ENCODE peak calls at places on chromosomes 16 and 17, in four cellular contexts. F is GM12878, E is K562, X is SK-N-SH. K is an unnamed sample.

GRCh38 chr17:38660097-38661026 is 14.4 kb downstream of the EPOP start:
- DNase-seq in F (no peak), E (no peak), X (no peak), K (no peak)

GRCh38 chr17:65634533-65634932 is 73.1 kb upstream of the AXIN2 start:
- DNase-seq in X (no peak), F (no peak), E (no peak), K (no peak)

GRCh38 chr16:31092330-31092729 is 2.3 kb downstream of the VKORC1 start:
- DNase-seq in X (no peak), E (no peak), F (no peak), K (no peak)

GRCh38 chr17:35051579-35052239 is 11.8 kb downstream of the RFFL start:
- DNase-seq in E (no peak), F (no peak), X (no peak), K (no peak)

GRCh38 chr17:7237761-7238417 is 1.4 kb downstream of the PHF23 start:
- DNase-seq in F (no peak), X (peak; percentile 83), E (peak; percentile 89), K (no peak)

GRCh38 chr16:66728117-66728787 is 23.2 kb downstream of the DYNC1LI2 start:
- DNase-seq in E (peak; percentile 50), X (peak; percentile 59), F (no peak), K (peak; percentile 28)

GRCh38 chr16:19396555-19397011 is 21.1 kb upstream of the TMC5 start:
- DNase-seq in F (no peak), X (no peak), E (no peak), K (no peak)

GRCh38 chr17:82438401-82439193 is 12.0 kb downstream of the CYBC1 start:
- DNase-seq in F (no peak), X (no peak), E (no peak), K (no peak)

GRCh38 chr17:75428775-75429469 is 23.4 kb upstream of the GRB2 start:
- DNase-seq in X (no peak), E (no peak), F (no peak), K (no peak)

GRCh38 chr16:10253344-10253855 is 71.2 kb upstream of the GRIN2A start:
- DNase-seq in E (no peak), X (no peak), F (no peak), K (no peak)

GRCh38 chr17:64599187-64599676 is 62.9 kb downstream of the SMURF2 start:
- DNase-seq in E (peak; percentile 88), X (no peak), F (no peak), K (no peak)

GRCh38 chr16:3598236-3598635 is 13.2 kb downstream of the SLX4 start:
- DNase-seq in F (no peak), X (no peak), E (no peak), K (no peak)

GRCh38 chr17:81239714-81240555 is 817 bp downstream of the NDUFAF8 start:
- DNase-seq in E (no peak), X (peak; percentile 67), F (no peak), K (no peak)

GRCh38 chr16:68296693-68297092 is 14.1 kb downstream of the SLC7A6OS start:
- DNase-seq in X (no peak), E (no peak), F (no peak), K (no peak)

GRCh38 chr17:8318536-8318935 is 8.5 kb downstream of the ARHGEF15 start:
- DNase-seq in X (no peak), F (no peak), E (no peak), K (no peak)

GRCh38 chr17:51029568-51030463 is 90.9 kb downstream of the SPAG9 start:
- DNase-seq in F (no peak), E (no peak), X (no peak), K (no peak)

GRCh38 chr17:17757944-17758343 is 76.7 kb downstream of the RAI1 start:
- DNase-seq in F (no peak), E (no peak), X (no peak), K (no peak)

GRCh38 chr17:17757391-17757791 is 76.1 kb downstream of the RAI1 start:
- DNase-seq in E (no peak), X (no peak), F (no peak), K (no peak)

GRCh38 chr17:17760872-17761550 is 75.8 kb downstream of the SREBF1 start:
- DNase-seq in E (no peak), X (no peak), F (no peak), K (no peak)

GRCh38 chr17:17759164-17759563 is 77.6 kb downstream of the SREBF1 start:
- DNase-seq in E (no peak), X (no peak), F (no peak), K (no peak)

DNA sequence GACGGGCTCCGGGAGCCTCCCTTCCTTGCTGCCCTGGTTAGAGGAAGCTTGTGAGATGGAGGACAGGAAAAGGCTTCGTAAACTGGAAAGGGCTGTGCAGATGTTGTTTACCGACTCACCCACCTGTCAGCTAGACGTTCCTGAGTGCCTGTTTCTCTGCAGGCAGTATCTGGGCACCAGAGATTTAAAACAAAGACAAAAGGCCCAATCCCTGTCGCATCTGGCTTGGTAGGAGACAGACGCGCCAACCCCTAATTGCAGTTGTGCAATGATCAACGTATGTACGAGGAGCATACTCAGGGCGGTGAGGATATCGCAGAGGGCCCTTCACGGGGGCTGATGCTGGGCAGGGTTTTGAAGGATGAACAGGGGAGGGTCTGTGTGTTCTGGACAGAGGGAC is 77.2 kb downstream of the RAI1 start:
- DNase-seq in X (no peak), F (no peak), E (no peak), K (no peak)
- TF ChIP-seq RAD21 in X (no peak), F (no peak), E (no peak), K (no peak)

DNA sequence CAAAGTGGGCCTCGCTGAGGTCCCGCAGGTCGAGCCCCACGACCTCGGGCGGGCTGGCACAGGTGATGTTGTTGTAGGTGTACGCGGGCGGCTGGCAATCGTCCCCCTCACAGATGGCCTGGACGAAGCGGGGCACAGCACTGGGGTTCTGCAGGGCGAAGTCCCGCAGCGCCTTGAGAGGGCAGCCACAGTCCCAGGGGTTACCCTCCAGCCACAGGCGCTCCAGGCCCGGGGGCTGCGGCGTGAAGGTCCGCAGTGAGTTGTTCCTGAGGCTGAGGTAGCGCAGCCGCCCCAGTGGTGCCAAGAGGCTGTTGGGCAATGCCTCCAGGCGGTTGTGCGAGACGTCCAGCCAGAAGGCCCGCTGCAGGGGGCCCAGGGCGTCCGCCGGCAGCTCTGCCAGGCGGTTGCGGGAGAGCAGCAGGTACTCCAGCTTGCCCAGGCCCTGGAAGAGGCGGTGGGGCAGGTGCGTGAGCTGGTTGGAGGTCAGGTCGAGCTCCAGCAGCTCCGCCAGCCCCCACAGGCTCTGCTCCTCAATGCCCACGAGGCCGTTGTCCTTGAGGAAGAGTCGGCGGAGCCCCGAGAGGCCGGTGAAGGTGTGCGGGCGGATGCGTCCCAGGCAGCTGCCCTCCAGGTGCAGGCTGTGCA is 2.8 kb downstream of the IGFALS start:
- DNase-seq in F (no peak), E (no peak), X (no peak), K (no peak)
- TF ChIP-seq JUND in F (no peak), E (no peak), X (no peak), K (no peak)

GRCh38 chr17:49003557-49004511 is 6.6 kb downstream of the IGF2BP1 start:
- DNase-seq in X (no peak), F (no peak), E (peak; percentile 61), K (no peak)
- TF ChIP-seq RAD21 in X (no peak), F (no peak), E (no peak), K (no peak)

GRCh38 chr16:29993903-29994612 is 1.4 kb downstream of the HIRIP3 start:
- DNase-seq in F (no peak), X (no peak), E (no peak), K (no peak)
- TF ChIP-seq JUND in F (no peak), X (no peak), E (no peak), K (no peak)

GRCh38 chr16:57092786-57093301 is 461 bp downstream of the CPNE2 start:
- DNase-seq in X (peak; percentile 85), E (peak; percentile 59), F (no peak), K (no peak)
- TF ChIP-seq RAD21 in X (no peak), E (peak; percentile 7), F (peak; percentile 43), K (no peak)

DNA sequence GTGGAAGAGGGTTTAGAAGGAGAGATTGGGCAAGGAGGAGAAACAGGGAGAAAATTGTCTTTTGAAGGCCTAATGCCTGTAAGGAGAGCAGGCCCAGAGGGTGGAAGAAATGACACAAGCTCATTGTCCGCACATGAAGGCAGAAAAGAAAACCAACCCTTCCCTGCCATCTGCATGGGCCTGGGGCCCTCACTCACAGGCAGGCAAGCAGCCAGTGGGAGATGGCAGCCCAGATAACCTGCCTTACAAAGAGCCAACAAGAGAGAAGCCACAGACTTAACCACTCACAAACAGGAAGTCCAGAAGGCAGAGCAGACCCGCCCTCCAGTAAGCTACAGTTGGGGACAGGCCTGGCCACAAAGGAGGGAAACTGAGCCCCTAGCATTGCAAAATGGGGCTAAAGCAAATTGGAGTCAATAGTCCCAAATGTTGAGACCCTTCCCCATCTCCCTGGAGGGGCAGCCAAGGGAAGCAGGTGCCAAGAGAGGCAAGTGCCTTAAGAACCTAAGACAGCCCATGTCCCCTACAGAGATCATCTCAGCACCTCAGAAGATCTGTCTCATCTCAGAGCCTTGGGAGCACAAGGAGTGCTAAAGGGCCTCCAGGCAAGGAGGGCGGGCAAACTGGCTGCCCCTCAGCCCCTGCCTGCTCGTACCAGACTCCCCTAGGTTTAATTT is 7.3 kb upstream of the TSPOAP1 start:
- DNase-seq in X (peak; percentile 78), F (peak; percentile 76), E (peak; percentile 89), K (no peak)
- TF ChIP-seq JUND in X (no peak), F (no peak), E (peak; percentile 40), K (no peak)

DNA sequence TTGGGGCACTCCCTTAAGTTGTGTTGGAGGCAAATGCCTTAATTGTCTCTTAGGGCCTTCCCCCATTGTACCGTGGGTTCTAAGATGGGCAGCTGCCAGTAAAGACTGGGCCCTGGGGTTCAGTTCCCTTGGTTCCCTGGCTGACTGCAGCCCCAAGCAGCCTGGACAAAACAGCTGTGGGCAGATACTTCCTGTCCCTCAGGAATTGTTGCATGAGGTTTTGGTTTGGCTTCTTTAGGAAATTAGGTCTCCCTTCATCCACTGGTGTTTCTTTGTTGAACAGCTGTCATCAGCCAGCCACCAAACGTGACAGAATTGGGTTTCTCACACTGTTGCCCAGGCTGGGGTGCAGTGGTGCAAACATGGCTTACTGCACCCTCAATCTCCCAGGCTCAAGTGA is 42.0 kb upstream of the ETV4 start:
- DNase-seq in E (no peak), F (no peak), X (no peak), K (no peak)
- TF ChIP-seq RAD21 in E (no peak), F (no peak), X (no peak), K (no peak)

DNA sequence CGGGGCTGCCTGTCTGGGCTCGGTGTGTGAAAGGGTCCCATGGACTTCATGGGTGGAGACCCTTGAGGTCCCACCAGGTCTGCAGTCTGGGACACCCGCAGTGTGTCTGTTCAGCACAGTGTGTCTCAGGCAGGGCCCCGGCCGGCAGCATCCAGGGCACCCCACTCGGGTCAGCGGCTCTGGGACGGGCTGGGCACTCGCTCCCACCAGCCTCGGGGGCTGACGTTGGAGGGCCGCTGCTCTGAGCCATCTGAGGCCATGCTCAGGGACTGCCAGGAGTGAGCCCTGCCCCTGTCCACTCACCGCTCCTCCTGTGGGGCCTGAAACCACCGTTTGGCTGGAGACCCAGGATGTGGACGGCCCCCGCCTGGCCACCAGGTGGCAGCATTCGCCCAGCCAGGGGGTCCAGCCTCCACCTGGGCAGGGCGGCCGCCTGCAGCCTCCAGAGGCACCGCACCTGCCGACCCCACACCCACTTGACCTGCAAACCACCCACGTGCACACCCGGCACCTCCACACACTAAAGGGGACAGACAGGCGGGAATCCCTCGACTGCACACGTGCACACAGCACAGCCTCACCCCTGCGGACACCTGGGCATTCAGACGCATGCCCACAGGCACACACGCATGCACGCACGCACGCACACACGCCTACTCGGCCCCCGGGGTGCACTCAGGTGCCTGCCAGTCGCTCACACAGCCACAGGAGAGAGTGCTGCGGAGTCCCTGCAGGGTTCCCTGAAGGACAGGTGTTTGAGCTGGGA is 10.1 kb upstream of the ZFPM1 start:
- DNase-seq in X (peak; percentile 98), E (peak; percentile 85), F (no peak), K (peak; percentile 64)
- TF ChIP-seq JUND in X (no peak), E (peak; percentile 22), F (no peak), K (no peak)